ENCODE peak calls at places on chromosomes 13 and 19, in four cellular contexts. D is HL-60, L is GM12878, A is K562. Z is an unnamed sample.

GRCh38 chr19:38255759-38256052 is 468 bp downstream of the PPP1R14A start:
- DNase-seq in D (no peak), L (no peak), A (no peak), Z (no peak)

GRCh38 chr19:38658462-38659306 is 11.2 kb downstream of the ACTN4 start:
- DNase-seq in D (no peak), L (no peak), A (no peak), Z (no peak)

GRCh38 chr13:114001331-114002008 is 27.6 kb upstream of the C13orf46 start:
- DNase-seq in D (no peak), L (no peak), A (no peak), Z (no peak)

GRCh38 chr19:33186835-33187540 is 7.1 kb upstream of the LRP3 start:
- DNase-seq in D (peak), L (no peak), A (no peak), Z (no peak)

GRCh38 chr13:102035969-102036368 is 365.9 kb downstream of the FGF14 start:
- DNase-seq in D (no peak), L (no peak), A (no peak), Z (no peak)

GRCh38 chr19:51751655-51752054 is at the start of gene FPR1:
- DNase-seq in D (peak), L (no peak), A (no peak), Z (no peak)

GRCh38 chr13:31090921-31091624 is 70.6 kb downstream of the HSPH1 start:
- DNase-seq in D (no peak), L (no peak), A (no peak), Z (no peak)

GRCh38 chr19:3310711-3311110 is 55.7 kb upstream of the NFIC start:
- DNase-seq in D (no peak), L (no peak), A (no peak), Z (no peak)

GRCh38 chr13:91087276-91087675 is 260.2 kb upstream of the MIR17HG start:
- DNase-seq in D (no peak), L (no peak), A (no peak), Z (no peak)

GRCh38 chr13:24253520-24254150 is 55.7 kb upstream of the C1QTNF9 start:
- DNase-seq in D (no peak), L (no peak), A (no peak), Z (no peak)

GRCh38 chr13:41547253-41548000 is 90.1 kb downstream of the RGCC start:
- DNase-seq in D (no peak), L (no peak), A (no peak), Z (no peak)

GRCh38 chr19:14023404-14024235 is 4.3 kb upstream of the RLN3 start:
- DNase-seq in D (peak), L (no peak), A (peak), Z (no peak)

GRCh38 chr13:68944272-68944671 is 1163.4 kb upstream of the ATXN8OS start:
- DNase-seq in D (no peak), L (no peak), A (no peak), Z (no peak)

GRCh38 chr13:68940049-68940448 is 1167.6 kb upstream of the ATXN8OS start:
- DNase-seq in D (no peak), L (no peak), A (no peak), Z (no peak)

GRCh38 chr13:68938639-68939038 is 1169.0 kb upstream of the ATXN8OS start:
- DNase-seq in D (no peak), L (no peak), A (no peak), Z (no peak)
- TF ChIP-seq SPI1 in D (no peak), L (no peak), A (no peak), Z (no peak)

GRCh38 chr19:50419022-50419579 is 363 bp downstream of the SPIB start:
- DNase-seq in D (no peak), L (no peak), A (no peak), Z (no peak)

GRCh38 chr19:50420127-50420526 is 1.4 kb downstream of the SPIB start:
- DNase-seq in D (no peak), L (no peak), A (no peak), Z (no peak)

GRCh38 chr19:50420808-50421207 is 2.1 kb downstream of the SPIB start:
- DNase-seq in D (no peak), L (no peak), A (no peak), Z (no peak)

GRCh38 chr19:50418186-50419021 is at the start of gene SPIB:
- DNase-seq in D (no peak), L (no peak), A (no peak), Z (no peak)

DNA sequence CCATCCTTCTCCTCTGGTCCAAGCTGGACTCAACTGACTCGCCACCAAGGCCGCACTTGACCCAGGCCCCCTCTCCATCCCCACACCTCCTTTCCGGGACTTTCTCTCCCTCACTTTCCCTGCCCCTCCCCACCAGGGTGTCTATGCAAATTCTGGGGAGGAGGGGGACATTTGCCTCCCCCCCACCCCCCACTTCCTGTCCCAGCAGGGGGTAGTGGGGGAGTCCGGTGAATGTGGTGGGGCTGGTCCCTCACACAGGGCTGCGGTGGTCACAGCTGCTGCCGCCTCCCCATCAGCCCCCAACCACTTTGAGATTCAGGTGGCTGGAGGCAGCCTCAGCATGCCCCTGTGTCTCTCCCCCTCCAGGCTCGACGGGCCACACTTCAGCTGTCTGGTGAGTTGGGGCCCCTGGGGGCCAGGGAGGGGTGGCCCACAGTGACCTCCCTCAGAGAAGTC is 870 bp downstream of the SPIB start:
- DNase-seq in D (no peak), L (no peak), A (no peak), Z (no peak)
- TF ChIP-seq POLR2AphosphoS5 in D (no peak), L (peak), A (no peak), Z (peak)

GRCh38 chr19:45608948-45609347 is 6.9 kb upstream of the GPR4 start:
- DNase-seq in D (no peak), L (no peak), A (no peak), Z (no peak)

GRCh38 chr19:45615795-45616708 is 14.0 kb upstream of the GPR4 start:
- DNase-seq in D (peak), L (peak), A (peak), Z (peak)

GRCh38 chr19:45616709-45617027 is 14.7 kb upstream of the GPR4 start:
- DNase-seq in D (no peak), L (no peak), A (no peak), Z (no peak)

DNA sequence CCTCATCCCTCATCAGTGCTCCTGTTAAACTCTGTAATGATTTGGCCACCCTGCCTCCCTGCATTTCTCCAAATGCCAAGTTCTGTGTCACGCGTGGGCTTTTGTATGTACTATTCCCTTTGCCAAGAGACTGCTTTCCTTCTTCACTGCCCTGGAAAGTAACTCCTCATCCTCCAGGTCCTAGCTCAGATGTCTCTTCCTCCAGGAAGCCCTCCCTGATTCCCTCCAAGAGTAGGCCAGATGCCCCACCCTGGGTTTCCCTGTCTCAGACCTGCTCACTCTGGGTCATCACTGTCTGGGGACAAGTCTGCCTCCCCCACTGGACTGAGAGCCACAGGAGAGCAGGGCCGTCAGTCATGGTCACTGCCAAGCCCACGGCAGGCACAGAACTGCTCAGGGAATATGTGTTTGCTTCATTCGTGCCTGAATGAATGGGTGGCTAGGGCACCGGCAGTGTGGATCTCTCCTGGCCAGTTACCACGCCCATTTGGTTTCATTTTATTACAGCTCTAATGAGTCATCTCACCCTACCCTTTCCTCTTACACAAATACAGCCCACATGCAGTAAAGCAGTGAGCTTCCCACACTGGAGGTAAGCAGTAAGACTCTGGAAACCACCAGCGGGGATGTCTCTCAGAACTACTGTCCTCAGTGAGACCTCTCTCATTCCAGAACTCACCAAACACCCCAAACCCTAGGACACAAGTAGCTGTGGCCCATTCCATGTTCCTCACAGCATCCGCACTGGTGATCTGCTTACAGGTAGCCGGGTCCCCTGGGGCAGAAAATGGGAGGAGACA is 12.1 kb upstream of the GPR4 start:
- DNase-seq in D (peak), L (peak), A (no peak), Z (no peak)
- TF ChIP-seq SPI1 in D (no peak), L (no peak), A (no peak), Z (no peak)

GRCh38 chr13:110965038-110965754 is 50.3 kb upstream of the ANKRD10 start:
- DNase-seq in D (peak), L (peak), A (peak), Z (no peak)
- TF ChIP-seq POLR2AphosphoS5 in D (no peak), L (no peak), A (peak), Z (no peak)

GRCh38 chr19:50384685-50385535 is 763 bp downstream of the POLD1 start:
- DNase-seq in D (peak), L (no peak), A (peak), Z (no peak)

GRCh38 chr19:50383307-50383851 is 768 bp upstream of the POLD1 start:
- DNase-seq in D (no peak), L (no peak), A (no peak), Z (no peak)

GRCh38 chr19:50387176-50387867 is 3.2 kb downstream of the POLD1 start:
- DNase-seq in D (peak), L (no peak), A (no peak), Z (no peak)

GRCh38 chr19:50383852-50384684 is at the start of gene POLD1:
- DNase-seq in D (peak), L (peak), A (peak), Z (peak)

DNA sequence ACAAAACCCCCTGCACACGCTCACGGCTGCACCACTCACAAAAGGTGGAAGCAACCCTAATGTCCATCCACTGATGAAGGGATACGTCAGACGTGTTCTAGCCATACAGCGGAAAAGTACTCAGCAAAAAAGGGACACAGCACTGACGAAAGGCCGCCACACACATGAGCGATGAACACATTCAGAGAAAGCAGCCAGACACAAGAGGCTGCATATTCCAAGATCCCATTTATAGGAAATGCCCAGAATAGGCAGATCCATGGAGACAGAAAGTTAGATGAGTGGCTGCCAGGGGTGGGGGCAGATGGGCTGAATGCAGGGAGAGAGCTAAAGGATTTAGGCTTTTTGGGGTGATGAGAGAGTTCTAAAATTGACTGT is 3.7 kb downstream of the POLD1 start:
- DNase-seq in D (no peak), L (no peak), A (no peak), Z (no peak)
- TF ChIP-seq SPI1 in D (no peak), L (no peak), A (no peak), Z (no peak)

GRCh38 chr13:79936368-79937136 is 404.4 kb downstream of the SPRY2 start:
- DNase-seq in D (no peak), L (no peak), A (no peak), Z (no peak)
- TF ChIP-seq POLR2AphosphoS5 in D (no peak), L (no peak), A (no peak), Z (no peak)

GRCh38 chr19:47134533-47134932 is 3.9 kb downstream of the SAE1 start:
- DNase-seq in D (no peak), L (no peak), A (no peak), Z (no peak)
- TF ChIP-seq SPI1 in D (no peak), L (no peak), A (no peak), Z (no peak)

GRCh38 chr13:59701261-59701660 is 462.5 kb downstream of the DIAPH3 start:
- DNase-seq in D (no peak), L (no peak), A (peak), Z (no peak)

GRCh38 chr13:59696229-59696628 is 467.5 kb downstream of the DIAPH3 start:
- DNase-seq in D (no peak), L (no peak), A (no peak), Z (no peak)

GRCh38 chr13:59702269-59702668 is 461.5 kb downstream of the DIAPH3 start:
- DNase-seq in D (no peak), L (no peak), A (no peak), Z (no peak)

DNA sequence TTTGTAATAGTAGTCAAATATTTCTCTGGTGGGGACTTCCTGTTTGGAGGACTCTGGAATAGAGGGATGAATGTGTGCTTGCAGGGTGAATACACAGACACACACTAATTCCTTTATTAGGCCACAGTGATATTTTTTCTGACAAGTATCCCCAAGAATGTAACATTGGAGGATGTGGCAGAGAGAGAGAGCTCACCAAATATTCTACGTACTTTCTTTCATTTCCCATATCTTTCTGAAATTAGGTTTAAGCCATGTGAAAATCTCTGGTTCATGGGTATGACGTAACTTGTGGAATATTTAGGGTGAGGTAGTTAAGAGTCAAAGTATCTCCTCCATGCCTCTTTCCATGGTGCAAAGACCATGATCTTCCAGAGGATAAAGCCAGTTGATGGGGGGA is 463.4 kb downstream of the DIAPH3 start:
- DNase-seq in D (no peak), L (no peak), A (no peak), Z (no peak)
- TF ChIP-seq POLR2AphosphoS5 in D (no peak), L (no peak), A (no peak), Z (no peak)

GRCh38 chr13:96460571-96460970 is 370.7 kb downstream of the HS6ST3 start:
- DNase-seq in D (no peak), L (no peak), A (no peak), Z (no peak)
- TF ChIP-seq SPI1 in D (no peak), L (no peak), A (no peak), Z (no peak)